ENCODE peak calls at places on chromosome 12, in four cellular contexts. I is HCT116, J is HepG2, N is GM12878. U is an unnamed sample.

GRCh38 chr12:121811434-121812319 is 7.9 kb downstream of the SETD1B start:
- DNase-seq in I (no peak), J (peak; percentile 57), N (no peak), U (peak; percentile 67)

GRCh38 chr12:31584782-31585181 is 6.2 kb downstream of the DENND5B start:
- DNase-seq in I (no peak), J (no peak), N (no peak), U (no peak)

GRCh38 chr12:127257366-127257935 is 1009.5 kb upstream of the TMEM132C start:
- DNase-seq in I (no peak), J (no peak), N (no peak), U (no peak)

GRCh38 chr12:114411081-114411836 is 5.3 kb upstream of the TBX5 start:
- DNase-seq in I (no peak), J (no peak), N (no peak), U (no peak)

GRCh38 chr12:121021754-121022153 is 5.5 kb upstream of the C12orf43 start:
- DNase-seq in I (no peak), J (no peak), N (no peak), U (no peak)

GRCh38 chr12:22538336-22538735 is 6.0 kb downstream of the C2CD5 start:
- DNase-seq in I (no peak), J (no peak), N (no peak), U (no peak)

GRCh38 chr12:42798811-42799438 is 209.4 kb upstream of the PRICKLE1 start:
- DNase-seq in I (no peak), J (no peak), N (no peak), U (no peak)

GRCh38 chr12:87238466-87238865 is 790.7 kb downstream of the C12orf50 start:
- DNase-seq in I (no peak), J (no peak), N (no peak), U (no peak)

GRCh38 chr12:115872919-115873357 is 404.6 kb downstream of the MED13L start:
- DNase-seq in I (peak; percentile 76), J (peak; percentile 16), N (no peak), U (no peak)

GRCh38 chr12:64216239-64216638 is 5.9 kb downstream of the KICS2 start:
- DNase-seq in I (no peak), J (no peak), N (no peak), U (no peak)

DNA sequence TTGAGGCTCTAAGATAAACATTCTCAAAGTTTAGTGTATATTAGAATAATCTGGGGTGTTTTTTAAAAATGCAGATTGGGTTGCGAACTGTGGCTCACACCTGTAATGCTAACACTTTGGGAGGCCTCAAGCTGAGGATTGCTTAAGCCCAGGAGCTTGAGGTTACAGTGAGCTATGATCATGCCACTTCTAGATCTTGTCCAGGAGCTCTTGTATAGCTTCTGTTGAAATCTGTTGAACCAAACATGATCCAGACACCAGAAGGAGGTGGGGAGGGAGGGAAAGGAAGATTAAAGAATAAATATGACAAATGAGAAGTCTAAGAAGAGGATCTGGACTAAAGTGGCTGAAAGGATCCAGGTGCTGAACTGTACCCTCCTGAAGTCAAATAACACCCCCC is 14.4 kb downstream of the PDE1B start:
- DNase-seq in I (no peak), J (no peak), N (no peak), U (no peak)
- TF ChIP-seq POLR2AphosphoS5 in I (no peak), J (no peak), N (no peak), U (no peak)

DNA sequence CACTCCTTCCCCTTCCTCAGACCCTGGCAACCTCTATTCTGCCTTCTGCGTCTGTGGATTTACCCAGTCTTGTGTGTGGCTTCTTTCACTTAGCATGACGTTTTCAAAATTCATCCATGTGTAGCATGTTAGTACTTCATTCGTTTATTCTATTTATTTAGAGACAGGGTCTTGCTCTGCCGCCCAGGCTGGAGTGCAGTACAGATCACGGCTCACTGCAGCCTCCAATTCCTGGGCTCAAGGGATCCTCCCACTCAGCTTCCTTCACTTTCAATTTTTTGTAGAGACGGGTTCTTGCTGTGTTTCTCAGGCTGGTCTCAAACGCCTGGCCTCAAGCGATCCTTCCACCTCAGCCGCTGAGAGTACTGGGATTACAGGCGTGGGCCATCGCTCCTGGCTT is 37.0 kb downstream of the B4GALNT3 start:
- DNase-seq in I (no peak), J (no peak), N (no peak), U (no peak)
- H3K4me1 ChIP-seq in I (no peaks in the 10 kb centered on the region), J (peaks cover 8% of the 10 kb centered on the region), N (no peaks in the 10 kb centered on the region), U (no peaks in the 10 kb centered on the region)

GRCh38 chr12:18696971-18697602 is 40.7 kb downstream of the PLCZ1 start:
- DNase-seq in I (no peak), J (no peak), N (no peak), U (no peak)
- TF ChIP-seq EZH2 in I (no peak), J (no peak), N (no peak), U (no peak)

GRCh38 chr12:79023784-79024183 is 159.2 kb downstream of the SYT1 start:
- DNase-seq in I (no peak), J (no peak), N (no peak), U (no peak)

GRCh38 chr12:79019672-79020071 is 155.1 kb downstream of the SYT1 start:
- DNase-seq in I (no peak), J (no peak), N (peak; percentile 12), U (no peak)

GRCh38 chr12:79021021-79021420 is 156.4 kb downstream of the SYT1 start:
- DNase-seq in I (no peak), J (no peak), N (no peak), U (no peak)

GRCh38 chr12:79023261-79023660 is 158.7 kb downstream of the SYT1 start:
- DNase-seq in I (no peak), J (no peak), N (no peak), U (no peak)

DNA sequence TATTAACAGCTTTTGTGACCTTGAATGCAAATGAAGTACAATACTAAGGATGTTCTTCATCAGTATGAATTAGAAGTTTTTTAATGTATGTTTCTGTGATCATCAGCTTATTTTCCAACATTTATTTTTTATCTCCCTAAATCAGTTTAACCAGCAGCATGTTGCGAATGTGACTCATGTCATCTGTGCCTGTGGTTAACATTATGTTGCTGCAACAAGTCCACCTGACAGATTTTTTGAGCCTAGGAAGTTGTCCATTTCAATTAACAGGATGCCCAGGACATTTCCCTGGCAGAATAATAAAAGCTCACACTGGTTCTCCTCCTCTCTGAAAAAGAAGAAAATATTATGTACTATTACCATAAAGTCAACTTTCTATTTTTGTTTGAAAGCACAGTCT is 155.5 kb downstream of the SYT1 start:
- DNase-seq in I (no peak), J (no peak), N (no peak), U (peak; percentile 26)
- TF ChIP-seq POLR2AphosphoS5 in I (no peak), J (no peak), N (no peak), U (no peak)

GRCh38 chr12:75978677-75979076 is 52.9 kb downstream of the PHLDA1 start:
- DNase-seq in I (no peak), J (no peak), N (no peak), U (no peak)
- H3K4me1 ChIP-seq in I (peaks cover 75% of the 10 kb centered on the region), J (peaks cover 88% of the 10 kb centered on the region), N (peaks cover 33% of the 10 kb centered on the region), U (peaks cover 44% of the 10 kb centered on the region)

GRCh38 chr12:53973093-53974042 is at the start of gene HOXC11:
- DNase-seq in I (no peak), J (no peak), N (no peak), U (no peak)
- TF ChIP-seq EZH2 in I (no peak), J (peak; percentile 91), N (peak; percentile 34), U (peak; percentile 90)

DNA sequence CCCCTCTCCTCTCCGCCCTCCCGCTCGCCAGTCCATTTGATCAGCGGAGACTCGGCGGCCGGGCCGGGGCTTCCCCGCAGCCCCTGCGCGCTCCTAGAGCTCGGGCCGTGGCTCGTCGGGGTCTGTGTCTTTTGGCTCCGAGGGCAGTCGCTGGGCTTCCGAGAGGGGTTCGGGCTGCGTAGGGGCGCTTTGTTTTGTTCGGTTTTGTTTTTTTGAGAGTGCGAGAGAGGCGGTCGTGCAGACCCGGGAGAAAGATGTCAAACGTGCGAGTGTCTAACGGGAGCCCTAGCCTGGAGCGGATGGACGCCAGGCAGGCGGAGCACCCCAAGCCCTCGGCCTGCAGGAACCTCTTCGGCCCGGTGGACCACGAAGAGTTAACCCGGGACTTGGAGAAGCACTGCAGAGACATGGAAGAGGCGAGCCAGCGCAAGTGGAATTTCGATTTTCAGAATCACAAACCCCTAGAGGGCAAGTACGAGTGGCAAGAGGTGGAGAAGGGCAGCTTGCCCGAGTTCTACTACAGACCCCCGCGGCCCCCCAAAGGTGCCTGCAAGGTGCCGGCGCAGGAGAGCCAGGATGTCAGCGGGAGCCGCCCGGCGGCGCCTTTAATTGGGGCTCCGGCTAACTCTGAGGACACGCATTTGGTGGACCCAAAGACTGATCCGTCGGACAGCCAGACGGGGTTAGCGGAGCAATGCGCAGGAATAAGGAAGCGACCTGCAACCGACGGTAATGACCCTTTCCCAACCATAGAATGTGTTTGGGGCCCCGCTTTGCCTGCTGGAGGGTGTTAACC is 616 bp downstream of the CDKN1B start:
- DNase-seq in I (no peak), J (no peak), N (no peak), U (peak; percentile 32)
- TF ChIP-seq POLR2AphosphoS5 in I (no peak), J (no peak), N (no peak), U (no peak)

GRCh38 chr12:95790025-95790911 is at the start of gene NTN4:
- DNase-seq in I (no peak), J (no peak), N (no peak), U (peak; percentile 67)

GRCh38 chr12:95790912-95791849 is 617 bp upstream of the NTN4 start:
- DNase-seq in I (no peak), J (no peak), N (no peak), U (peak; percentile 46)

GRCh38 chr12:95789126-95790024 is 1.2 kb downstream of the NTN4 start:
- DNase-seq in I (no peak), J (no peak), N (no peak), U (no peak)

GRCh38 chr12:95787274-95787814 is 3.2 kb downstream of the NTN4 start:
- DNase-seq in I (no peak), J (no peak), N (no peak), U (no peak)

GRCh38 chr12:95788637-95789036 is 1.9 kb downstream of the NTN4 start:
- DNase-seq in I (no peak), J (no peak), N (no peak), U (peak; percentile 77)
- H3K4me1 ChIP-seq in I (peaks cover 19% of the 10 kb centered on the region), J (peaks cover 29% of the 10 kb centered on the region), N (no peaks in the 10 kb centered on the region), U (peaks cover 42% of the 10 kb centered on the region)

GRCh38 chr12:118212627-118213026 is 76.7 kb downstream of the PEBP1 start:
- DNase-seq in I (no peak), J (no peak), N (no peak), U (no peak)
- TF ChIP-seq EZH2 in I (no peak), J (no peak), N (no peak), U (no peak)

DNA sequence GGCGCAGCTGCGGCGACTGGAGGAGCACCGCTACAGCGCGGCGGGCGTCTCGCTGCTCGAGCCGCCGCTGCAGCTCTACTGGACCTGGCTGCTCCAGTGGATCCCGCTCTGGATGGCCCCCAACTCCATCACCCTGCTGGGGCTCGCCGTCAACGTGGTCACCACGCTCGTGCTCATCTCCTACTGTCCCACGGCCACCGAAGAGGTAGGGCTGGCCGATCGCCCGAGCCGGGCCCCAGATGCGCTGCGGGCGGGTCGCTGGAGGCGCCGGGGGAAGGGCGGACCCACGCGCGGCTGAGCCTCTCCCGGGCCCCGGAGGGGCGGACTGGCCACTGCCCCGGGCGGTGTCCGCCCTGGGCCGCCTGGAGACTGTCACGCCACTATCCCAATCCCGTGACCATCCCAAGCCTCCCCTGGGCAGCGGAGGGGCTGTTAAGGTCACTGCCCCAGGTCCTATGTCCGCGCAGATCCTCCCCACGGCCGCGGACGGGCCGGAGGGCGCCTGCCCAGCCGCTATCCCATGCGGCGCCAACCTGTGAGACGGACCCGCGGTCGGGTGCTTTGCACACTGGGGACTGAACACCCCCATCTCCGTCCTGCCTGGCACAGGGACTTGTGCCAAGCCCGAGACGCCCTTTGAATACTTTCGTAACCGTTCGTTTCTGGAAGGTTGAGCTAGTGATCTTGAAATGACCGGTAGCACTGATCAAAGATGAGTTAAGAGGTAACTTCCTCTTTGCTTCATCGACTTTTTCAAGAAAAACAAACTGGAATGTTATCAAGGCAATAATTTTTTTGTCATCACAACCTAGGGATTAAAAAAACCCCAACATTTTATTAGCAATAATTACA is 716 bp downstream of the CHPT1 start:
- DNase-seq in I (no peak), J (peak; percentile 22), N (no peak), U (peak; percentile 46)
- TF ChIP-seq POLR2AphosphoS5 in I (no peak), J (peak; percentile 36), N (no peak), U (no peak)